ENCODE peak calls at places on chromosome 3, in six cellular contexts. F, Z, B, R, Q and U are unnamed samples.

GRCh38 chr3:43181202-43181910 is 75.5 kb upstream of the POMGNT2 start:
- DNase-seq in R (no peak), F (no peak), Q (no peak), B (no peak), Z (no peak), U (no peak)

GRCh38 chr3:119352863-119353527 is 58.8 kb downstream of the ARHGAP31 start:
- DNase-seq in Z (peak), B (no peak), R (no peak), F (peak), Q (no peak), U (no peak)

GRCh38 chr3:52265387-52265786 is 13.1 kb downstream of the WDR82 start:
- DNase-seq in Q (no peak), Z (no peak), F (no peak), B (no peak), R (no peak), U (no peak)

GRCh38 chr3:69823710-69824109 is 84.4 kb downstream of the MITF start:
- DNase-seq in Z (peak), F (no peak), R (no peak), Q (no peak), B (no peak), U (no peak)

GRCh38 chr3:196609815-196610515 is 29.5 kb upstream of the NRROS start:
- DNase-seq in Q (no peak), B (no peak), F (no peak), Z (no peak), R (no peak), U (no peak)

GRCh38 chr3:30510596-30510995 is 95.8 kb upstream of the TGFBR2 start:
- DNase-seq in F (no peak), R (no peak), Z (no peak), Q (no peak), B (no peak), U (no peak)

GRCh38 chr3:138461246-138461645 is 26.8 kb downstream of the ESYT3 start:
- DNase-seq in Z (peak), Q (no peak), F (no peak), B (no peak), R (no peak), U (no peak)

GRCh38 chr3:116181159-116181558 is 264.1 kb downstream of the LSAMP start:
- DNase-seq in F (no peak), Q (no peak), Z (no peak), R (no peak), B (no peak), U (no peak)

GRCh38 chr3:107242579-107242978 is 134.7 kb upstream of the CCDC54 start:
- DNase-seq in R (no peak), F (no peak), Q (no peak), Z (no peak), B (no peak), U (no peak)

GRCh38 chr3:57068437-57069089 is 8.1 kb downstream of the SPATA12 start:
- DNase-seq in Z (peak), B (no peak), F (no peak), R (no peak), Q (peak), U (no peak)

GRCh38 chr3:139430467-139430866 is 41.0 kb upstream of the COPB2 start:
- DNase-seq in Q (no peak), B (no peak), Z (no peak), F (no peak), R (no peak), U (no peak)

GRCh38 chr3:168847293-168847883 is 751.7 kb upstream of the GOLIM4 start:
- DNase-seq in Q (no peak), Z (peak), R (no peak), F (peak), B (peak), U (peak)

GRCh38 chr3:156359337-156359736 is 195.6 kb downstream of the SSR3 start:
- DNase-seq in Q (no peak), B (no peak), F (no peak), R (no peak), Z (no peak), U (no peak)

GRCh38 chr3:119219069-119219468 is 21.6 kb downstream of the B4GALT4 start:
- DNase-seq in R (no peak), Z (no peak), F (no peak), Q (no peak), B (no peak), U (no peak)